ENCODE peak calls at places on chromosomes 13 and 19, in eight cellular contexts. One of them, this sample, is unnamed.

GRCh38 chr13:40206241-40207109 is 460.0 kb downstream of the FOXO1 start:
- DNase-seq in H1: no peak
- DNase-seq in right atrium auricular region: no peak
- DNase-seq in upper lobe of right lung: no peak
- DNase-seq in spleen: no peak
- DNase-seq in stomach: peak; percentile 46
- DNase-seq in psoas muscle: no peak
- DNase-seq in mucosa of descending colon: no peak
- DNase-seq in this sample: no peak

GRCh38 chr13:40665754-40666057 is 735 bp downstream of the FOXO1 start:
- DNase-seq in H1: no peak
- DNase-seq in right atrium auricular region: no peak
- DNase-seq in upper lobe of right lung: no peak
- DNase-seq in spleen: no peak
- DNase-seq in stomach: no peak
- DNase-seq in psoas muscle: no peak
- DNase-seq in mucosa of descending colon: no peak
- DNase-seq in this sample: peak; percentile 72

GRCh38 chr13:99067160-99067985 is 89.5 kb upstream of the DOCK9 start:
- DNase-seq in H1: no peak
- DNase-seq in right atrium auricular region: no peak
- DNase-seq in upper lobe of right lung: no peak
- DNase-seq in spleen: no peak
- DNase-seq in stomach: no peak
- DNase-seq in psoas muscle: no peak
- DNase-seq in mucosa of descending colon: no peak
- DNase-seq in this sample: no peak

GRCh38 chr19:41706741-41707501 is 1.5 kb upstream of the CEACAM5 start:
- DNase-seq in H1: peak; percentile 73
- DNase-seq in right atrium auricular region: no peak
- DNase-seq in upper lobe of right lung: peak; percentile 87
- DNase-seq in spleen: peak; percentile 90
- DNase-seq in stomach: peak; percentile 79
- DNase-seq in psoas muscle: peak; percentile 22
- DNase-seq in mucosa of descending colon: peak; percentile 89
- DNase-seq in this sample: peak; percentile 70

GRCh38 chr13:49443327-49443688 is 556 bp downstream of the CAB39L start:
- DNase-seq in H1: no peak
- DNase-seq in right atrium auricular region: no peak
- DNase-seq in upper lobe of right lung: no peak
- DNase-seq in spleen: no peak
- DNase-seq in stomach: no peak
- DNase-seq in psoas muscle: no peak
- DNase-seq in mucosa of descending colon: no peak
- DNase-seq in this sample: no peak

GRCh38 chr19:49851456-49852259 is 699 bp downstream of the PTOV1 start:
- DNase-seq in H1: peak; percentile 69
- DNase-seq in right atrium auricular region: no peak
- DNase-seq in upper lobe of right lung: no peak
- DNase-seq in spleen: peak; percentile 89
- DNase-seq in stomach: no peak
- DNase-seq in psoas muscle: no peak
- DNase-seq in mucosa of descending colon: peak; percentile 66
- DNase-seq in this sample: no peak

GRCh38 chr13:73535341-73535740 is 476.5 kb downstream of the KLF5 start:
- DNase-seq in H1: no peak
- DNase-seq in right atrium auricular region: no peak
- DNase-seq in upper lobe of right lung: no peak
- DNase-seq in spleen: no peak
- DNase-seq in stomach: no peak
- DNase-seq in psoas muscle: no peak
- DNase-seq in mucosa of descending colon: no peak
- DNase-seq in this sample: no peak

GRCh38 chr19:41995959-41996797 is 2.1 kb upstream of the ATP1A3 start:
- DNase-seq in H1: peak; percentile 78
- DNase-seq in right atrium auricular region: no peak
- DNase-seq in upper lobe of right lung: no peak
- DNase-seq in spleen: no peak
- DNase-seq in stomach: no peak
- DNase-seq in psoas muscle: no peak
- DNase-seq in mucosa of descending colon: no peak
- DNase-seq in this sample: no peak

GRCh38 chr13:82062772-82063171 is 1721.8 kb upstream of the SPRY2 start:
- DNase-seq in H1: no peak
- DNase-seq in right atrium auricular region: no peak
- DNase-seq in upper lobe of right lung: no peak
- DNase-seq in spleen: no peak
- DNase-seq in stomach: no peak
- DNase-seq in psoas muscle: no peak
- DNase-seq in mucosa of descending colon: no peak
- DNase-seq in this sample: no peak

GRCh38 chr19:29211562-29212416 is 1.2 kb downstream of the UQCRFS1 start:
- DNase-seq in H1: no peak
- DNase-seq in right atrium auricular region: no peak
- DNase-seq in upper lobe of right lung: no peak
- DNase-seq in spleen: no peak
- DNase-seq in stomach: no peak
- DNase-seq in psoas muscle: no peak
- DNase-seq in mucosa of descending colon: no peak
- DNase-seq in this sample: peak; percentile 39

GRCh38 chr19:38907670-38908069 is 4.3 kb downstream of the CCER2 start:
- DNase-seq in H1: no peak
- DNase-seq in right atrium auricular region: no peak
- DNase-seq in upper lobe of right lung: no peak
- DNase-seq in spleen: no peak
- DNase-seq in stomach: no peak
- DNase-seq in psoas muscle: no peak
- DNase-seq in mucosa of descending colon: no peak
- DNase-seq in this sample: no peak

GRCh38 chr13:28531195-28531955 is 36.4 kb upstream of the FLT1 start:
- DNase-seq in H1: peak; percentile 81
- DNase-seq in right atrium auricular region: peak; percentile 69
- DNase-seq in upper lobe of right lung: peak; percentile 70
- DNase-seq in spleen: peak; percentile 82
- DNase-seq in stomach: peak; percentile 27
- DNase-seq in psoas muscle: peak; percentile 45
- DNase-seq in mucosa of descending colon: peak; percentile 63
- DNase-seq in this sample: no peak

GRCh38 chr19:58056861-58057260 is 2.2 kb upstream of the ZNF135 start:
- DNase-seq in H1: no peak
- DNase-seq in right atrium auricular region: no peak
- DNase-seq in upper lobe of right lung: no peak
- DNase-seq in spleen: no peak
- DNase-seq in stomach: no peak
- DNase-seq in psoas muscle: no peak
- DNase-seq in mucosa of descending colon: no peak
- DNase-seq in this sample: no peak

GRCh38 chr19:41705393-41706174 is 2.8 kb upstream of the CEACAM5 start:
- DNase-seq in H1: no peak
- DNase-seq in right atrium auricular region: no peak
- DNase-seq in upper lobe of right lung: peak; percentile 72
- DNase-seq in spleen: no peak
- DNase-seq in stomach: no peak
- DNase-seq in psoas muscle: no peak
- DNase-seq in mucosa of descending colon: peak; percentile 71
- DNase-seq in this sample: no peak

GRCh38 chr13:93183302-93183701 is 43.3 kb upstream of the GPC6 start:
- DNase-seq in H1: peak; percentile 50
- DNase-seq in right atrium auricular region: no peak
- DNase-seq in upper lobe of right lung: no peak
- DNase-seq in spleen: no peak
- DNase-seq in stomach: no peak
- DNase-seq in psoas muscle: no peak
- DNase-seq in mucosa of descending colon: no peak
- DNase-seq in this sample: no peak

DNA sequence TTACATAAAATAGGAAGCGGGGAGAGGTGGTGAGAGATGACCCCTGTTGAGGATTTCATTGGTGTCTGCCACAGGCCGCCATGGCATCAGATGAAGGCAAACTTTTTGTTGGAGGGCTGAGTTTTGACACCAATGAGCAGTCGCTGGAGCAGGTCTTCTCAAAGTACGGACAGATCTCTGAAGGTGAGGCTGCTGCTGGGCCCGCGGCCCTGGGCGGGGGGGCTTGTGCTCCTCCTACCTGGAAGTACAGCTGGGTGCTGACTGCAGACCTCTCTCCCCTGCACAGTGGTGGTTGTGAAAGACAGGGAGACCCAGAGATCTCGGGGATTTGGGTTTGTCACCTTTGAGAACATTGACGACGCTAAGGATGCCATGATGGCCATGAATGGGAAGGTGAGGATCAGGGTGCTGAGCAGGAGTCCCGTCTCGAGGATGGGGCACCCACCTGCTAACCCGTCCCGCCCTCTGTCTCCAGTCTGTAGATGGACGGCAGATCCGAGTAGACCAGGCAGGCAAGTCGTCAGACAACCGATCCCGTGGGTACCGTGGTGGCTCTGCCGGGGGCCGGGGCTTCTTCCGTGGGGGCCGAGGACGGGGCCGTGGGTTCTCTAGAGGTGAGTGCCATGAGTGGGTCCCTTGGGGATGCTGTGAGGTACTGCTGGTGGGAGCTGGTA is 1.9 kb downstream of the CIRBP start:
- DNase-seq in H1: no peak
- DNase-seq in right atrium auricular region: no peak
- DNase-seq in upper lobe of right lung: no peak
- DNase-seq in spleen: peak; percentile 85
- DNase-seq in stomach: no peak
- DNase-seq in psoas muscle: no peak
- DNase-seq in mucosa of descending colon: no peak
- DNase-seq in this sample: no peak
- H3K4me1 ChIP-seq in H1: peaks cover 46% of the 10 kb centered on the region
- H3K4me1 ChIP-seq in right atrium auricular region: no peaks in the 10 kb centered on the region
- H3K4me1 ChIP-seq in upper lobe of right lung: peaks cover 73% of the 10 kb centered on the region
- H3K4me1 ChIP-seq in spleen: peaks cover 79% of the 10 kb centered on the region
- H3K4me1 ChIP-seq in stomach: peaks cover 83% of the 10 kb centered on the region
- H3K4me1 ChIP-seq in psoas muscle: peaks cover 75% of the 10 kb centered on the region
- H3K4me1 ChIP-seq in mucosa of descending colon: peaks cover 79% of the 10 kb centered on the region
- H3K4me1 ChIP-seq in this sample: peaks cover 81% of the 10 kb centered on the region

GRCh38 chr19:5150902-5151741 is 182.2 kb downstream of the KDM4B start:
- DNase-seq in H1: peak; percentile 59
- DNase-seq in right atrium auricular region: no peak
- DNase-seq in upper lobe of right lung: peak; percentile 54
- DNase-seq in spleen: peak; percentile 73
- DNase-seq in stomach: no peak
- DNase-seq in psoas muscle: no peak
- DNase-seq in mucosa of descending colon: no peak
- DNase-seq in this sample: no peak
- TF ChIP-seq CTCF in H1: peak; percentile 49
- TF ChIP-seq CTCF in right atrium auricular region: no peak
- TF ChIP-seq CTCF in upper lobe of right lung: no peak
- TF ChIP-seq CTCF in spleen: no peak
- TF ChIP-seq CTCF in stomach: no peak
- TF ChIP-seq CTCF in psoas muscle: no peak
- TF ChIP-seq CTCF in mucosa of descending colon: no peak
- TF ChIP-seq CTCF in this sample: no peak

GRCh38 chr19:13058951-13059660 is 43.6 kb downstream of the LYL1 start:
- DNase-seq in H1: no peak
- DNase-seq in right atrium auricular region: no peak
- DNase-seq in upper lobe of right lung: no peak
- DNase-seq in spleen: no peak
- DNase-seq in stomach: no peak
- DNase-seq in psoas muscle: no peak
- DNase-seq in mucosa of descending colon: no peak
- DNase-seq in this sample: no peak

GRCh38 chr19:13062317-13062716 is 40.3 kb downstream of the LYL1 start:
- DNase-seq in H1: no peak
- DNase-seq in right atrium auricular region: no peak
- DNase-seq in upper lobe of right lung: no peak
- DNase-seq in spleen: no peak
- DNase-seq in stomach: no peak
- DNase-seq in psoas muscle: no peak
- DNase-seq in mucosa of descending colon: no peak
- DNase-seq in this sample: no peak

GRCh38 chr19:13060233-13060963 is 42.3 kb downstream of the LYL1 start:
- DNase-seq in H1: peak; percentile 56
- DNase-seq in right atrium auricular region: no peak
- DNase-seq in upper lobe of right lung: peak; percentile 75
- DNase-seq in spleen: no peak
- DNase-seq in stomach: no peak
- DNase-seq in psoas muscle: no peak
- DNase-seq in mucosa of descending colon: peak; percentile 53
- DNase-seq in this sample: no peak

GRCh38 chr19:13063461-13064091 is 39.1 kb downstream of the LYL1 start:
- DNase-seq in H1: no peak
- DNase-seq in right atrium auricular region: no peak
- DNase-seq in upper lobe of right lung: no peak
- DNase-seq in spleen: no peak
- DNase-seq in stomach: no peak
- DNase-seq in psoas muscle: peak; percentile 69
- DNase-seq in mucosa of descending colon: no peak
- DNase-seq in this sample: no peak

DNA sequence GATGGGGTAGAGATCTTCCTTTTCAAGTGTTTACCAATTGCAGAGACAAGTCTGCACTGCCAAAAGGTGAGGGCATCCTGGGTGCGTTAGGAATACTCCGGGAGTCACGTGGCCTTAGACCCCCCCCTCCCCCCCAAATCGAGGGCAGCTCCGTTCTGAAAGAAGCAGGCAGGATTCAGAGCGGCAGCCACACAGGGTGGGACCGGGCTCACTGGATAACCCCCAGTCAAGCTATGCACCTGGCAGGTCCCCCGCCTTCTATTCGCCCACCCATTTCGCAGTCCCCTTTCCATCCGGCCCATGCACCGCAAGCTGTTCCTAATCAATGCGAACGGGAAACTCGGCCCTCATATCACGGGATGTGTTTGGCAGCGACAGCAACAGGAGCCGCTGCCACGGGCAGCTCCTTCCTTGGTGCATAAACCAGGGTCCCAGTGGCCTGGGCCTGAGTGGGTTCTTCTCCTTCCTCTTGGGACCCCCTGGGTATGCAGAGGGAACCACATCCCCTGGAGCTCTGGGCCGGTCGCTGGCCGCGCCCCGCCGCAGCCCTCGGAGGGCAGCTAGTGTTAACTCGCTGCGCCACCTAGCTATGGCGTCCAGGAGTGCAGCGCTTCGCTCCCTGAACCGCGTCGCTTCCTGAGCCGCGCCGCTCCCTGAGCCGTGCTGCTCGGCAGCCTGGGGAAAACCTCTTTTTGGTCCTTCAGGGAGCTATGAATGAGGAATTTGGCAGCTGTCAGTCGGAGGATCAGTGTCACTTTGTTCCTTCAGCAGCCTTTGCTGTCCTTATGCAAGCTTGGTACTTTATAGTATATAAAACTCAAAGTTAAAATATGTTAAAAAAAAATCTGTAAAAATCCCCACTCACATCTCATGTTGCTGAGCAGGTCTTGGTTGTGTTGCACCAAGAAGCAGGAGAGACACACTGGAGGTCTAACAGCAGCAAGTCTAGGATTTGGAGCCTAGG is 41.4 kb downstream of the LYL1 start:
- DNase-seq in H1: peak; percentile 97
- DNase-seq in right atrium auricular region: peak; percentile 80
- DNase-seq in upper lobe of right lung: peak; percentile 90
- DNase-seq in spleen: peak; percentile 95
- DNase-seq in stomach: peak; percentile 87
- DNase-seq in psoas muscle: peak; percentile 87
- DNase-seq in mucosa of descending colon: peak; percentile 91
- DNase-seq in this sample: peak; percentile 82
- H3K4me1 ChIP-seq in H1: peaks cover 14% of the 10 kb centered on the region
- H3K4me1 ChIP-seq in right atrium auricular region: no peaks in the 10 kb centered on the region
- H3K4me1 ChIP-seq in upper lobe of right lung: peaks cover 80% of the 10 kb centered on the region
- H3K4me1 ChIP-seq in spleen: peaks cover 23% of the 10 kb centered on the region
- H3K4me1 ChIP-seq in stomach: peaks cover 100% of the 10 kb centered on the region
- H3K4me1 ChIP-seq in psoas muscle: peaks cover 98% of the 10 kb centered on the region
- H3K4me1 ChIP-seq in mucosa of descending colon: peaks cover 27% of the 10 kb centered on the region
- H3K4me1 ChIP-seq in this sample: peaks cover 8% of the 10 kb centered on the region

GRCh38 chr19:19343016-19343362 is 22.4 kb downstream of the MAU2 start:
- DNase-seq in H1: no peak
- DNase-seq in right atrium auricular region: no peak
- DNase-seq in upper lobe of right lung: no peak
- DNase-seq in spleen: no peak
- DNase-seq in stomach: no peak
- DNase-seq in psoas muscle: no peak
- DNase-seq in mucosa of descending colon: no peak
- DNase-seq in this sample: no peak
- TF ChIP-seq CTCF in H1: no peak
- TF ChIP-seq CTCF in right atrium auricular region: no peak
- TF ChIP-seq CTCF in upper lobe of right lung: no peak
- TF ChIP-seq CTCF in spleen: no peak
- TF ChIP-seq CTCF in stomach: no peak
- TF ChIP-seq CTCF in psoas muscle: no peak
- TF ChIP-seq CTCF in mucosa of descending colon: no peak
- TF ChIP-seq CTCF in this sample: no peak